ENCODE peak calls at places on chromosomes 7 and 10, in four cellular contexts. One of them, this sample, is unnamed.

GRCh38 chr10:57988964-57989363 is 278.7 kb downstream of the IPMK start:
- DNase-seq in RWPE2: no peak
- DNase-seq in left lung: no peak
- DNase-seq in GM23248: no peak
- DNase-seq in this sample: no peak

GRCh38 chr7:18846765-18847215 is 270.6 kb downstream of the TWIST1 start:
- DNase-seq in GM23248: peak; percentile 54
- DNase-seq in left lung: no peak
- DNase-seq in RWPE2: no peak
- DNase-seq in this sample: no peak

GRCh38 chr7:73512018-73512780 is 9.9 kb downstream of the BAZ1B start:
- DNase-seq in left lung: no peak
- DNase-seq in RWPE2: no peak
- DNase-seq in GM23248: no peak
- DNase-seq in this sample: no peak

GRCh38 chr10:35959103-35959740 is 317.1 kb upstream of the FZD8 start:
- DNase-seq in left lung: no peak
- DNase-seq in GM23248: no peak
- DNase-seq in RWPE2: no peak
- DNase-seq in this sample: no peak

GRCh38 chr7:122532406-122533269 is 166.3 kb downstream of the RNF133 start:
- DNase-seq in left lung: no peak
- DNase-seq in GM23248: peak; percentile 33
- DNase-seq in RWPE2: no peak
- DNase-seq in this sample: no peak

GRCh38 chr7:133315332-133316040 is 62.6 kb downstream of the EXOC4 start:
- DNase-seq in GM23248: peak; percentile 52
- DNase-seq in left lung: no peak
- DNase-seq in RWPE2: no peak
- DNase-seq in this sample: no peak

GRCh38 chr10:110408943-110409342 is 88.8 kb upstream of the DUSP5 start:
- DNase-seq in left lung: no peak
- DNase-seq in GM23248: no peak
- DNase-seq in RWPE2: no peak
- DNase-seq in this sample: no peak

GRCh38 chr7:11252705-11253272 is 279.1 kb downstream of the PHF14 start:
- DNase-seq in GM23248: no peak
- DNase-seq in left lung: no peak
- DNase-seq in RWPE2: no peak
- DNase-seq in this sample: no peak

GRCh38 chr10:86104611-86105145 is 261.9 kb downstream of the GRID1 start:
- DNase-seq in left lung: no peak
- DNase-seq in RWPE2: no peak
- DNase-seq in GM23248: no peak
- DNase-seq in this sample: no peak

GRCh38 chr7:1530946-1531262 is 402 bp downstream of the MAFK start:
- DNase-seq in RWPE2: no peak
- DNase-seq in GM23248: no peak
- DNase-seq in left lung: no peak
- DNase-seq in this sample: no peak

GRCh38 chr10:131167036-131167860 is 144.3 kb downstream of the TCERG1L start:
- DNase-seq in left lung: peak; percentile 74
- DNase-seq in GM23248: no peak
- DNase-seq in RWPE2: no peak
- DNase-seq in this sample: peak; percentile 11

GRCh38 chr10:5494611-5495010 is 4.8 kb downstream of the CALML5 start:
- DNase-seq in RWPE2: no peak
- DNase-seq in GM23248: no peak
- DNase-seq in left lung: no peak
- DNase-seq in this sample: no peak

GRCh38 chr7:120985130-120985758 is 3.3 kb upstream of the CPED1 start:
- DNase-seq in left lung: no peak
- DNase-seq in GM23248: no peak
- DNase-seq in RWPE2: no peak
- DNase-seq in this sample: no peak

GRCh38 chr7:135210818-135211178 is 528 bp downstream of the WDR91 start:
- DNase-seq in left lung: no peak
- DNase-seq in GM23248: peak; percentile 52
- DNase-seq in RWPE2: no peak
- DNase-seq in this sample: peak; percentile 38

GRCh38 chr10:30207485-30208052 is 141.5 kb downstream of the MTPAP start:
- DNase-seq in RWPE2: no peak
- DNase-seq in left lung: no peak
- DNase-seq in GM23248: no peak
- DNase-seq in this sample: no peak

GRCh38 chr10:78871796-78872195 is 197.0 kb upstream of the ZMIZ1 start:
- DNase-seq in left lung: no peak
- DNase-seq in RWPE2: no peak
- DNase-seq in GM23248: no peak
- DNase-seq in this sample: no peak

GRCh38 chr7:36512607-36513006 is 122.9 kb downstream of the ANLN start:
- DNase-seq in left lung: no peak
- DNase-seq in GM23248: no peak
- DNase-seq in RWPE2: no peak
- DNase-seq in this sample: no peak

GRCh38 chr10:98323221-98324164 is 55.5 kb upstream of the LOXL4 start:
- DNase-seq in RWPE2: no peak
- DNase-seq in GM23248: peak; percentile 98
- DNase-seq in left lung: peak; percentile 89
- DNase-seq in this sample: no peak

GRCh38 chr10:132169766-132170560 is 16.8 kb upstream of the DPYSL4 start:
- DNase-seq in left lung: no peak
- DNase-seq in GM23248: no peak
- DNase-seq in RWPE2: no peak
- DNase-seq in this sample: no peak

GRCh38 chr10:3166496-3167290 is 5.9 kb downstream of the PITRM1 start:
- DNase-seq in GM23248: no peak
- DNase-seq in left lung: no peak
- DNase-seq in RWPE2: no peak
- DNase-seq in this sample: no peak

GRCh38 chr10:71740069-71740468 is 20.5 kb upstream of the C10orf105 start:
- DNase-seq in GM23248: no peak
- DNase-seq in RWPE2: no peak
- DNase-seq in left lung: no peak
- DNase-seq in this sample: peak; percentile 71

GRCh38 chr10:11024596-11024995 is 6.9 kb downstream of the CELF2 start:
- DNase-seq in GM23248: peak; percentile 68
- DNase-seq in left lung: no peak
- DNase-seq in RWPE2: no peak
- DNase-seq in this sample: no peak

GRCh38 chr7:38054199-38054598 is 123.8 kb upstream of the STARD3NL start:
- DNase-seq in left lung: no peak
- DNase-seq in GM23248: no peak
- DNase-seq in RWPE2: no peak
- DNase-seq in this sample: peak; percentile 30

GRCh38 chr7:123657304-123657685 is 1.6 kb downstream of the LMOD2 start:
- DNase-seq in RWPE2: no peak
- DNase-seq in GM23248: no peak
- DNase-seq in left lung: no peak
- DNase-seq in this sample: no peak

GRCh38 chr7:2325028-2325625 is 10.9 kb upstream of the SNX8 start:
- DNase-seq in RWPE2: no peak
- DNase-seq in GM23248: no peak
- DNase-seq in left lung: peak; percentile 18
- DNase-seq in this sample: no peak

GRCh38 chr7:151485006-151485732 is 34.5 kb downstream of the RHEB start:
- DNase-seq in left lung: no peak
- DNase-seq in GM23248: peak; percentile 94
- DNase-seq in RWPE2: no peak
- DNase-seq in this sample: no peak

GRCh38 chr10:126042906-126043305 is 146.5 kb downstream of the FANK1 start:
- DNase-seq in RWPE2: no peak
- DNase-seq in left lung: peak; percentile 76
- DNase-seq in GM23248: no peak
- DNase-seq in this sample: no peak

GRCh38 chr7:902996-903395 is 26.6 kb downstream of the GET4 start:
- DNase-seq in RWPE2: no peak
- DNase-seq in left lung: peak; percentile 73
- DNase-seq in GM23248: no peak
- DNase-seq in this sample: no peak

GRCh38 chr10:12587408-12587807 is 238.1 kb downstream of the CAMK1D start:
- DNase-seq in RWPE2: no peak
- DNase-seq in left lung: no peak
- DNase-seq in GM23248: no peak
- DNase-seq in this sample: no peak

GRCh38 chr10:113939212-113939860 is 84.9 kb downstream of the NHLRC2 start:
- DNase-seq in left lung: no peak
- DNase-seq in RWPE2: no peak
- DNase-seq in GM23248: no peak
- DNase-seq in this sample: no peak

GRCh38 chr7:27095050-27095896 is 527 bp downstream of the HOXA1 start:
- DNase-seq in GM23248: no peak
- DNase-seq in RWPE2: no peak
- DNase-seq in left lung: peak; percentile 82
- DNase-seq in this sample: no peak

GRCh38 chr7:136637826-136638225 is 230.6 kb upstream of the CHRM2 start:
- DNase-seq in GM23248: peak; percentile 44
- DNase-seq in RWPE2: no peak
- DNase-seq in left lung: no peak
- DNase-seq in this sample: no peak

GRCh38 chr10:70541738-70542564 is 60.6 kb downstream of the PRF1 start:
- DNase-seq in RWPE2: no peak
- DNase-seq in GM23248: no peak
- DNase-seq in left lung: no peak
- DNase-seq in this sample: no peak

DNA sequence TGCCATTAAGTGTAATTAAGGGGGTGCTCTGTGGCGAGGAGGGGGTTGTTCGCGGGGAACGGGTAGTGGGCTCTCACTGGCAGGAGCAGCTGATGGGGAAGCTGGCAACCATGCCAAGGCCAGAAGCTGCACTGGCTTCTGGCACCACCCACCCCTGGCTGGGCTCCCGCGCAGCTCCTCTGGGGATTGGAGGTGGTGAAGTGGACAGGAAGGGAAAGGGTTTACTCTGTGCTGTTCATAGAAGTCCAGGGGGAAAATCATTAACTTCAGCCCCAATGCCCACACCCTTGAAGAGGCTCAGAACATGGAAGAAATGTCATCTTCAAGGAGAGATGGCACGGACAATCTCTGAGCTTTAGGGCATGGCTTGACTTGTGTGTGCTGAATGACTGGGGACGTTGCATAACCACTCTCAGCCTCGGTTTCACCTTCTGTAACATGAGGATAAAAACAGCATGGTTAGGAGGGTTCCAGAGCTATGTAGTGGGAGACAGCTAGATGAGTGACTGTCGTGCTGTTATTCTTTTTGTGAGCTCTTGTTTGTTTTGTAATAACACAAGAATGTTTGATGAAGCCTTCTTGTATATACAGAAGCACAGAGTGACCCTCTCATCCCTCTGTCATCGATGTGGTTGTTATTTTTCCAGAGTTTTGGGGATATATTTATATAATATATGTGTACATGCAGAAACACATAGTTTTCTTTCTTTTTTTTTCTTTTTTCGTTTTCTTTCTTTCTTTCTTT is 29.9 kb downstream of the KAZALD1 start:
- DNase-seq in GM23248: peak; percentile 12
- DNase-seq in RWPE2: no peak
- DNase-seq in left lung: no peak
- DNase-seq in this sample: no peak
- H3K27me3 ChIP-seq in GM23248: peaks cover 44% of the 10 kb centered on the region
- H3K27me3 ChIP-seq in RWPE2: peaks cover 3% of the 10 kb centered on the region
- H3K27me3 ChIP-seq in left lung: peaks cover 18% of the 10 kb centered on the region
- H3K27me3 ChIP-seq in this sample: no peaks in the 10 kb centered on the region

DNA sequence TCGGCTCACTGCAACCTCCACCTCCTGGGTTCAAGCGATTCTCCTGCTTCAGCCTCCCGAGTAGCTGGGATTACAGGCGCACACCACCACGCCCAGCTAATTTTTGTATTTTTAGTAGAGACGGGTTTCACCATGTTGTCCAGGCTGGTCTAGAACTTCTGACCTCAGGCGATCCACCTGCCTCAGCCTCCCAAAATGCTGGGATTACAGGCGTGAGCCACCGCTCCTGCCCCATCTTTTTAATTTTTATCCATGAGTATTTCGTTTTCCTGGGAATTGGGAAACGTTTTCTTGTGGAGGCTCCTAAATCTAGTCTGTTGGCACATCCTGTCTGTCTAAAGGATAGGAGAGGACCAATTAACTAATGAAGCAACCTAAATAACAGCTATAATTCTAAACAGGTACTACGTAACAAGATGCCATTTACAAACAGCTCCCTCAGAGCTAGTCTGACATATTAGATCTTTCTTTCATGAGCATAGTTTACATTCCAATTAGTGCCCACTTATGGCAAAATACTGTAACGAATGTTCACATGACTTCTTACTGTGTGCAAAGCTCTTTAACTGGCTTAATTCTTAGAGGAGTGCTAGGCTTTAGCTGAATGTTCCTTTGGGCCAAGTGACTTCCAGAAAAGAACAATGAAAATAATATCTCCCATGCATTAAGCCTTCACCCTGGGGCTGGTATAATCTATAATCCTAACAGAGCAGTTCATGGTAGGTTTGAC is 150.9 kb upstream of the YAE1 start:
- DNase-seq in left lung: no peak
- DNase-seq in RWPE2: no peak
- DNase-seq in GM23248: no peak
- DNase-seq in this sample: no peak
- H3K4me3 ChIP-seq in left lung: peak overlapping the region; percentile 48
- H3K4me3 ChIP-seq in RWPE2: no peak overlapping the region
- H3K4me3 ChIP-seq in GM23248: peak overlapping the region; percentile 80
- H3K4me3 ChIP-seq in this sample: no peak overlapping the region

GRCh38 chr10:8014649-8015048 is 39.8 kb upstream of the GATA3 start:
- DNase-seq in left lung: no peak
- DNase-seq in GM23248: no peak
- DNase-seq in RWPE2: no peak
- DNase-seq in this sample: no peak
- H3K4me1 ChIP-seq in left lung: no peaks in the 10 kb centered on the region
- H3K4me1 ChIP-seq in GM23248: peaks cover 5% of the 10 kb centered on the region
- H3K4me1 ChIP-seq in RWPE2: no peaks in the 10 kb centered on the region
- H3K4me1 ChIP-seq in this sample: no peaks in the 10 kb centered on the region

GRCh38 chr7:25858562-25859411 is 293.2 kb upstream of the NFE2L3 start:
- DNase-seq in left lung: peak; percentile 52
- DNase-seq in GM23248: no peak
- DNase-seq in RWPE2: no peak
- DNase-seq in this sample: no peak
- H3K27me3 ChIP-seq in left lung: peaks cover 93% of the 10 kb centered on the region
- H3K27me3 ChIP-seq in GM23248: peaks cover 8% of the 10 kb centered on the region
- H3K27me3 ChIP-seq in RWPE2: peaks cover 10% of the 10 kb centered on the region
- H3K27me3 ChIP-seq in this sample: peaks cover 10% of the 10 kb centered on the region

DNA sequence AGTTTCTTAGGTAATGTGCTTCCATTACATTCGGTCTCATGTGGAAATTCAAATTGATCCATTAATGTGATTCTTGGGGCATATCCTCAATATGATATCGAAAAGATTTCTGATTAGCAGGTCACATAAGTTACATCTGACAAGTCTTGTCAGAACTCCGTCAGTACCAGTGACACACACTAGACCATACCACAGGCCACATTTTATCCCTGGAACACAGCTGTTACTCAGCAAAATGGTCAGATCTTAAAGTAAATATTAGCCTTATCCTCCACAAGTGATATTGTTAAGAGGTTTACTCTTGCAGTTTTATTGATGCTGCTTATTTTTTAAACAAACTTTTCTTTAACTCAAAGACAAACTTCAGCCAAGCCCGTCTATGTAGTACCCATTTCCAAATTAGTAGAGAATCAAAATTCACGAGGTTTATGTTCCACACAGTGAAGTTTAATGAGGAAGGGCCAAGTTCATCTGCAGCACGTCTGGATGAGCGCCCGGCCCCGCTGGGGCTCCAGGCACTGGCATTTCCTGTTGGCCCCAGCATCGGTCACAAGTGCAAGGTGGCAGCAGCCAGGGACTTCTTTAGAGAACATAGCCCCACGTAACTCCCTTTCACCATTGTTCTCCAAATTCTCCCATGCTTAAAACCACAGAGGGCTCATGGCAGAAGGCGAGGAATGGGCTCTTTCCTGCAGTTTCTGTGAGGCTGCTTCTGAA is 132.2 kb downstream of the VIPR2 start:
- DNase-seq in left lung: peak; percentile 83
- DNase-seq in GM23248: peak; percentile 4
- DNase-seq in RWPE2: no peak
- DNase-seq in this sample: no peak
- H3K4me3 ChIP-seq in left lung: no peak overlapping the region
- H3K4me3 ChIP-seq in GM23248: no peak overlapping the region
- H3K4me3 ChIP-seq in RWPE2: no peak overlapping the region
- H3K4me3 ChIP-seq in this sample: no peak overlapping the region